ENCODE peak calls at places on chromosomes 13 and 19, in five cellular contexts. One of them, this sample, is unnamed.
A peak's percentile ranks its signal among the peaks of the same experiment; 100 is the strongest.

GRCh38 chr13:67383358-67383757 is 153.2 kb upstream of the PCDH9 start:
- DNase-seq in NCI-H1092 treated with DMSO at 0.1 percent for 48 hours: peak; percentile 67
- DNase-seq in K562: no peak
- DNase-seq in NCI-H1436 treated with DMSO at 0.1 percent for 48 hours: no peak
- DNase-seq in anterior cingulate cortex: no peak
- DNase-seq in this sample: peak; percentile 55

GRCh38 chr19:39558623-39559117 is 18.7 kb upstream of the EID2 start:
- DNase-seq in NCI-H1092 treated with DMSO at 0.1 percent for 48 hours: no peak
- DNase-seq in K562: no peak
- DNase-seq in NCI-H1436 treated with DMSO at 0.1 percent for 48 hours: no peak
- DNase-seq in anterior cingulate cortex: no peak
- DNase-seq in this sample: no peak

GRCh38 chr13:34897220-34897619 is 44.9 kb upstream of the NBEA start:
- DNase-seq in NCI-H1092 treated with DMSO at 0.1 percent for 48 hours: no peak
- DNase-seq in K562: no peak
- DNase-seq in NCI-H1436 treated with DMSO at 0.1 percent for 48 hours: no peak
- DNase-seq in anterior cingulate cortex: no peak
- DNase-seq in this sample: no peak

GRCh38 chr13:77519808-77520207 is 15.7 kb upstream of the SCEL start:
- DNase-seq in NCI-H1092 treated with DMSO at 0.1 percent for 48 hours: no peak
- DNase-seq in K562: no peak
- DNase-seq in NCI-H1436 treated with DMSO at 0.1 percent for 48 hours: no peak
- DNase-seq in anterior cingulate cortex: no peak
- DNase-seq in this sample: no peak

GRCh38 chr13:109196896-109197295 is 567.5 kb downstream of the MYO16 start:
- DNase-seq in NCI-H1092 treated with DMSO at 0.1 percent for 48 hours: no peak
- DNase-seq in K562: peak; percentile 13
- DNase-seq in NCI-H1436 treated with DMSO at 0.1 percent for 48 hours: no peak
- DNase-seq in anterior cingulate cortex: no peak
- DNase-seq in this sample: peak; percentile 13

GRCh38 chr19:13085673-13086072 is 17.0 kb downstream of the LYL1 start:
- DNase-seq in NCI-H1092 treated with DMSO at 0.1 percent for 48 hours: no peak
- DNase-seq in K562: no peak
- DNase-seq in NCI-H1436 treated with DMSO at 0.1 percent for 48 hours: no peak
- DNase-seq in anterior cingulate cortex: no peak
- DNase-seq in this sample: peak; percentile 60

GRCh38 chr19:29265436-29265835 is 52.5 kb upstream of the UQCRFS1 start:
- DNase-seq in NCI-H1092 treated with DMSO at 0.1 percent for 48 hours: no peak
- DNase-seq in K562: no peak
- DNase-seq in NCI-H1436 treated with DMSO at 0.1 percent for 48 hours: no peak
- DNase-seq in anterior cingulate cortex: no peak
- DNase-seq in this sample: no peak

GRCh38 chr19:15532779-15533521 is 24.6 kb downstream of the CYP4F22 start:
- DNase-seq in NCI-H1092 treated with DMSO at 0.1 percent for 48 hours: no peak
- DNase-seq in K562: no peak
- DNase-seq in NCI-H1436 treated with DMSO at 0.1 percent for 48 hours: no peak
- DNase-seq in anterior cingulate cortex: no peak
- DNase-seq in this sample: no peak

This sample was measured in cardiac muscle cell.